ENCODE peak calls at places on chromosomes 5 and 9, in eight cellular contexts. R, M, F, T, Z, L, J and P are unnamed samples.

GRCh38 chr9:127876764-127877562 is 512 bp downstream of the AK1 start:
- DNase-seq in M (no peak), R (no peak), T (no peak), L (no peak), J (no peak), Z (no peak), F (no peak), P (no peak)

GRCh38 chr9:33884856-33885701 is 68.1 kb downstream of the UBE2R2 start:
- DNase-seq in T (no peak), R (peak), Z (peak), L (no peak), M (peak), F (peak), J (no peak), P (no peak)

GRCh38 chr5:135578305-135578684 is 496 bp downstream of the CXCL14 start:
- DNase-seq in Z (no peak), L (no peak), R (no peak), J (no peak), M (no peak), T (no peak), F (no peak), P (no peak)

GRCh38 chr5:98786178-98786853 is 12.9 kb downstream of the RGMB start:
- DNase-seq in L (no peak), Z (no peak), M (no peak), T (no peak), F (no peak), J (no peak), R (no peak), P (no peak)

GRCh38 chr5:127572930-127573329 is 55.5 kb downstream of the PRRC1 start:
- DNase-seq in M (peak), J (no peak), R (no peak), L (no peak), Z (no peak), F (no peak), T (no peak), P (no peak)

GRCh38 chr5:55636177-55636576 is 75.9 kb downstream of the SLC38A9 start:
- DNase-seq in T (no peak), M (no peak), J (no peak), L (no peak), Z (no peak), R (no peak), F (no peak), P (no peak)

GRCh38 chr5:12793373-12793772 is 889.1 kb upstream of the CTNND2 start:
- DNase-seq in Z (no peak), L (no peak), F (no peak), T (no peak), M (no peak), R (no peak), J (no peak), P (no peak)

GRCh38 chr5:81086881-81087281 is 126.7 kb downstream of the RASGRF2 start:
- DNase-seq in R (no peak), T (no peak), M (no peak), Z (no peak), J (no peak), L (no peak), F (no peak), P (no peak)

GRCh38 chr9:86924206-86924605 is 23.1 kb downstream of the GAS1 start:
- DNase-seq in M (no peak), J (no peak), Z (no peak), R (no peak), F (no peak), T (no peak), L (no peak), P (no peak)

GRCh38 chr5:35884125-35884788 is 27.6 kb downstream of the IL7R start:
- DNase-seq in Z (no peak), J (no peak), M (peak), R (no peak), T (no peak), F (peak), L (no peak), P (no peak)

GRCh38 chr5:122121782-122122465 is 7.4 kb upstream of the ZNF474 start:
- DNase-seq in J (no peak), L (no peak), Z (no peak), M (peak), F (peak), R (no peak), T (no peak), P (no peak)

GRCh38 chr5:100832252-100833230 is 70.5 kb downstream of the ST8SIA4 start:
- DNase-seq in Z (no peak), R (no peak), F (no peak), J (no peak), L (no peak), M (no peak), T (no peak), P (no peak)

GRCh38 chr9:130263601-130264413 is 1.8 kb upstream of the HMCN2 start:
- DNase-seq in J (no peak), F (no peak), R (no peak), M (peak), T (no peak), L (no peak), Z (no peak), P (no peak)

GRCh38 chr5:146622391-146622790 is 106.4 kb upstream of the GPR151 start:
- DNase-seq in L (no peak), M (no peak), T (no peak), F (no peak), J (no peak), R (no peak), Z (no peak), P (no peak)